ENCODE peak calls at places on chromosomes 7 and 10, in seven cellular contexts. C, N, R, Q, P, Z and G are unnamed samples.

GRCh38 chr10:132698211-132698751 is 87.7 kb downstream of the NKX6-2 start:
- DNase-seq in Q (no peak), C (no peak), P (no peak), R (no peak), N (no peak), Z (no peak), G (no peak)

GRCh38 chr10:49601857-49602256 is 8.3 kb upstream of the SLC18A3 start:
- DNase-seq in P (no peak), Z (no peak), C (no peak), N (no peak), R (no peak), Q (no peak), G (no peak)

GRCh38 chr10:102678842-102679289 is 34.6 kb downstream of the TRIM8 start:
- DNase-seq in N (peak), C (peak), Q (peak), Z (no peak), R (no peak), P (peak), G (peak)

GRCh38 chr7:92698237-92698841 is 108.1 kb upstream of the FAM133B start:
- DNase-seq in N (no peak), Q (no peak), R (no peak), Z (no peak), P (no peak), C (peak), G (no peak)

GRCh38 chr7:130894146-130895005 is 160.4 kb upstream of the KLF14 start:
- DNase-seq in Z (no peak), R (no peak), C (peak), P (no peak), N (peak), Q (no peak), G (peak)

GRCh38 chr7:45881759-45882464 is 6.4 kb upstream of the IGFBP1 start:
- DNase-seq in Z (no peak), P (no peak), R (no peak), C (no peak), N (no peak), Q (no peak), G (no peak)

GRCh38 chr10:35367991-35368390 is 31.7 kb downstream of the CCNY start:
- DNase-seq in N (no peak), Z (no peak), Q (no peak), P (no peak), C (no peak), R (no peak), G (no peak)

GRCh38 chr7:40604601-40605438 is 470.0 kb downstream of the SUGCT start:
- DNase-seq in Z (no peak), R (peak), Q (peak), P (no peak), C (peak), N (peak), G (peak)

GRCh38 chr7:17140421-17140820 is 158.0 kb upstream of the AHR start:
- DNase-seq in R (no peak), N (no peak), Q (no peak), C (no peak), Z (no peak), P (no peak), G (no peak)

GRCh38 chr7:66720571-66720970 is 20.0 kb upstream of the RABGEF1 start:
- DNase-seq in C (no peak), Z (no peak), P (no peak), R (no peak), N (no peak), Q (no peak), G (no peak)

GRCh38 chr10:14536269-14536903 is 205.7 kb upstream of the FRMD4A start:
- DNase-seq in Z (no peak), P (no peak), C (no peak), N (no peak), R (no peak), Q (no peak), G (no peak)

GRCh38 chr10:11002916-11003315 is 14.8 kb upstream of the CELF2 start:
- DNase-seq in C (no peak), N (no peak), Q (no peak), P (no peak), Z (no peak), R (no peak), G (no peak)

GRCh38 chr7:37786741-37787569 is 61.4 kb upstream of the NME8 start:
- DNase-seq in Z (no peak), C (no peak), P (no peak), R (peak), N (no peak), Q (peak), G (no peak)

GRCh38 chr7:88597941-88598425 is 161.5 kb upstream of the ZNF804B start:
- DNase-seq in Z (no peak), C (no peak), N (no peak), Q (no peak), R (no peak), P (no peak), G (no peak)

GRCh38 chr10:95277201-95277570 is 13.6 kb downstream of the PDLIM1 start:
- DNase-seq in N (no peak), C (no peak), R (no peak), Q (no peak), Z (no peak), P (no peak), G (no peak)

GRCh38 chr7:130942211-130942964 is 208.4 kb upstream of the KLF14 start:
- DNase-seq in P (no peak), N (no peak), R (no peak), C (no peak), Q (peak), Z (no peak), G (no peak)

GRCh38 chr10:75525067-75525466 is 93.6 kb downstream of the LRMDA start:
- DNase-seq in C (no peak), N (no peak), Z (no peak), Q (no peak), R (no peak), P (no peak), G (no peak)

GRCh38 chr10:49158399-49158798 is 24.6 kb upstream of the FAM170B start:
- DNase-seq in Q (no peak), C (no peak), R (no peak), P (no peak), Z (no peak), N (no peak), G (no peak)

GRCh38 chr7:81457858-81458522 is 311.9 kb downstream of the HGF start:
- DNase-seq in Z (no peak), Q (no peak), N (no peak), R (no peak), C (no peak), P (peak), G (no peak)

GRCh38 chr7:110051386-110051785 is 1039.5 kb upstream of the LRRN3 start:
- DNase-seq in C (no peak), P (no peak), R (no peak), Q (no peak), Z (no peak), N (no peak), G (no peak)

GRCh38 chr7:75985009-75985517 is 9.3 kb downstream of the TMEM120A start:
- DNase-seq in P (no peak), Z (no peak), R (no peak), Q (no peak), C (no peak), N (no peak), G (no peak)

GRCh38 chr7:945147-945555 is 9.3 kb downstream of the ADAP1 start:
- DNase-seq in C (no peak), N (no peak), Q (no peak), R (no peak), P (no peak), Z (no peak), G (no peak)

GRCh38 chr7:141456298-141456697 is 94.9 kb upstream of the AGK start:
- DNase-seq in Z (no peak), N (no peak), Q (no peak), P (no peak), C (no peak), R (no peak), G (no peak)

GRCh38 chr10:77084431-77085144 is 553.0 kb downstream of the KCNMA1 start:
- DNase-seq in Q (no peak), N (no peak), C (no peak), Z (no peak), R (no peak), P (no peak), G (no peak)

GRCh38 chr10:103500481-103500880 is 7.0 kb downstream of the NEURL1 start:
- DNase-seq in Z (no peak), R (no peak), P (no peak), N (no peak), Q (no peak), C (no peak), G (no peak)

GRCh38 chr10:59872892-59873463 is 33.4 kb downstream of the CCDC6 start:
- DNase-seq in R (no peak), C (no peak), Z (no peak), Q (peak), N (no peak), P (no peak), G (no peak)

GRCh38 chr7:155644971-155645509 is 579 bp downstream of the RBM33 start:
- DNase-seq in C (peak), Z (peak), Q (peak), P (peak), R (no peak), N (peak), G (peak)

GRCh38 chr7:20558963-20559716 is 56.3 kb upstream of the ABCB5 start:
- DNase-seq in R (no peak), N (no peak), P (no peak), Q (no peak), C (no peak), Z (no peak), G (no peak)

GRCh38 chr10:45373783-45374450 is at the start of gene ALOX5:
- DNase-seq in C (no peak), P (peak), R (peak), Z (no peak), N (peak), Q (peak), G (peak)

GRCh38 chr7:128135275-128136214 is 104.3 kb upstream of the LRRC4 start:
- DNase-seq in C (peak), Q (peak), N (peak), P (peak), R (peak), Z (peak), G (peak)

GRCh38 chr10:74770400-74770799 is 56.0 kb upstream of the KAT6B start:
- DNase-seq in C (no peak), P (no peak), Q (peak), Z (no peak), N (no peak), R (no peak), G (peak)